ENCODE peak calls at places on chromosome 13, in six cellular contexts. One of them, this sample, is unnamed.

GRCh38 chr13:38415233-38415632 is 65.6 kb downstream of the UFM1 start:
- DNase-seq in BJ: no peak
- DNase-seq in fibroblast of pulmonary artery: no peak
- DNase-seq in PC-3: no peak
- DNase-seq in upper lobe of right lung: no peak
- DNase-seq in adrenal gland: no peak
- DNase-seq in this sample: no peak

GRCh38 chr13:113729329-113730019 is 29.6 kb upstream of the TMEM255B start:
- DNase-seq in BJ: no peak
- DNase-seq in upper lobe of right lung: peak; percentile 60
- DNase-seq in adrenal gland: peak; percentile 78
- DNase-seq in fibroblast of pulmonary artery: no peak
- DNase-seq in PC-3: no peak
- DNase-seq in this sample: no peak

GRCh38 chr13:99577934-99578917 is 77.0 kb downstream of the TM9SF2 start:
- DNase-seq in adrenal gland: peak; percentile 21
- DNase-seq in fibroblast of pulmonary artery: peak; percentile 26
- DNase-seq in PC-3: peak; percentile 20
- DNase-seq in BJ: no peak
- DNase-seq in upper lobe of right lung: no peak
- DNase-seq in this sample: peak; percentile 29

GRCh38 chr13:112450567-112451240 is 74.5 kb downstream of the SPACA7 start:
- DNase-seq in BJ: no peak
- DNase-seq in upper lobe of right lung: no peak
- DNase-seq in fibroblast of pulmonary artery: no peak
- DNase-seq in adrenal gland: no peak
- DNase-seq in PC-3: no peak
- DNase-seq in this sample: no peak

GRCh38 chr13:113393572-113394503 is 29.9 kb upstream of the GRTP1 start:
- DNase-seq in upper lobe of right lung: peak; percentile 92
- DNase-seq in fibroblast of pulmonary artery: peak; percentile 65
- DNase-seq in PC-3: peak; percentile 77
- DNase-seq in adrenal gland: peak; percentile 82
- DNase-seq in BJ: no peak
- DNase-seq in this sample: peak; percentile 29

GRCh38 chr13:66887088-66887487 is 343.0 kb downstream of the PCDH9 start:
- DNase-seq in BJ: peak; percentile 9
- DNase-seq in PC-3: no peak
- DNase-seq in adrenal gland: no peak
- DNase-seq in upper lobe of right lung: no peak
- DNase-seq in fibroblast of pulmonary artery: peak; percentile 48
- DNase-seq in this sample: no peak

GRCh38 chr13:99323488-99323887 is 16.3 kb upstream of the GPR183 start:
- DNase-seq in PC-3: peak; percentile 48
- DNase-seq in fibroblast of pulmonary artery: no peak
- DNase-seq in BJ: no peak
- DNase-seq in upper lobe of right lung: no peak
- DNase-seq in adrenal gland: no peak
- DNase-seq in this sample: peak; percentile 80

GRCh38 chr13:35763805-35764170 is 287.3 kb upstream of the MAB21L1 start:
- DNase-seq in BJ: no peak
- DNase-seq in PC-3: no peak
- DNase-seq in upper lobe of right lung: no peak
- DNase-seq in adrenal gland: no peak
- DNase-seq in fibroblast of pulmonary artery: no peak
- DNase-seq in this sample: no peak

GRCh38 chr13:21043898-21044297 is 17.5 kb downstream of the LATS2 start:
- DNase-seq in upper lobe of right lung: no peak
- DNase-seq in fibroblast of pulmonary artery: peak; percentile 93
- DNase-seq in PC-3: no peak
- DNase-seq in BJ: peak; percentile 36
- DNase-seq in adrenal gland: peak; percentile 13
- DNase-seq in this sample: no peak

GRCh38 chr13:77874406-77874805 is 44.2 kb downstream of the EDNRB start:
- DNase-seq in PC-3: peak; percentile 59
- DNase-seq in BJ: no peak
- DNase-seq in upper lobe of right lung: no peak
- DNase-seq in fibroblast of pulmonary artery: peak; percentile 65
- DNase-seq in adrenal gland: no peak
- DNase-seq in this sample: peak; percentile 33

GRCh38 chr13:110047511-110047910 is 259.4 kb downstream of the COL4A1 start:
- DNase-seq in fibroblast of pulmonary artery: peak; percentile 98
- DNase-seq in BJ: no peak
- DNase-seq in adrenal gland: peak; percentile 65
- DNase-seq in PC-3: peak; percentile 10
- DNase-seq in upper lobe of right lung: peak; percentile 85
- DNase-seq in this sample: peak; percentile 85

GRCh38 chr13:98664047-98664446 is 87.1 kb upstream of the STK24 start:
- DNase-seq in adrenal gland: no peak
- DNase-seq in fibroblast of pulmonary artery: peak; percentile 17
- DNase-seq in BJ: peak; percentile 31
- DNase-seq in PC-3: peak; percentile 77
- DNase-seq in upper lobe of right lung: no peak
- DNase-seq in this sample: peak; percentile 89

GRCh38 chr13:48192536-48192935 is 40.5 kb upstream of the ITM2B start:
- DNase-seq in fibroblast of pulmonary artery: no peak
- DNase-seq in adrenal gland: no peak
- DNase-seq in upper lobe of right lung: no peak
- DNase-seq in BJ: no peak
- DNase-seq in PC-3: no peak
- DNase-seq in this sample: no peak

GRCh38 chr13:38849316-38849715 is 141.3 kb downstream of the STOML3 start:
- DNase-seq in upper lobe of right lung: no peak
- DNase-seq in fibroblast of pulmonary artery: no peak
- DNase-seq in PC-3: peak; percentile 6
- DNase-seq in BJ: no peak
- DNase-seq in adrenal gland: no peak
- DNase-seq in this sample: peak; percentile 59

GRCh38 chr13:46176756-46177155 is 5.2 kb downstream of the LCP1 start:
- DNase-seq in PC-3: no peak
- DNase-seq in adrenal gland: no peak
- DNase-seq in fibroblast of pulmonary artery: no peak
- DNase-seq in BJ: no peak
- DNase-seq in upper lobe of right lung: no peak
- DNase-seq in this sample: no peak
- H3K4me3 ChIP-seq in PC-3: no peak overlapping the region
- H3K4me3 ChIP-seq in adrenal gland: no peak overlapping the region
- H3K4me3 ChIP-seq in fibroblast of pulmonary artery: no peak overlapping the region
- H3K4me3 ChIP-seq in BJ: no peak overlapping the region
- H3K4me3 ChIP-seq in upper lobe of right lung: peak overlapping the region; percentile 40
- H3K4me3 ChIP-seq in this sample: no peak overlapping the region

DNA sequence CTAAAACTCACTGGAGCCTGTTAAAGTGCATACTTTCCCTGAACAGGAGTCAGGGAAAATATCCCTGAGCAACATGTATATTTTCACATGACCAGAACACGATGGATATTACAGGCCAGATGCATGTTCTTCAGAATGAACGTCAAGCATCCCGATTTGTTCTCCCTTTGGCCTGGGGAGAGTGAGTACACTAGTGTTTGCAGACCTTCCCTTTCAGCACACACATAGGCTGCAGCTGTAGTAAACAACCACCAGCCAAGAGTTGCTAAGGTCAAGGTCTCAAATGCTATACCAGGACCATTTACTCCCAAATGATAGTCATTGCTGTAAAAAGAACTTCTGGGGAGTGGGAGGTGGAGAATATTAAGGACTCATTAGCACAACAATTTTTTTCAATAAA is 3.0 kb downstream of the KLF12 start:
- DNase-seq in adrenal gland: no peak
- DNase-seq in PC-3: no peak
- DNase-seq in upper lobe of right lung: no peak
- DNase-seq in BJ: no peak
- DNase-seq in fibroblast of pulmonary artery: no peak
- DNase-seq in this sample: no peak
- H3K4me3 ChIP-seq in adrenal gland: no peak overlapping the region
- H3K4me3 ChIP-seq in PC-3: peak overlapping the region; percentile 96
- H3K4me3 ChIP-seq in upper lobe of right lung: no peak overlapping the region
- H3K4me3 ChIP-seq in BJ: no peak overlapping the region
- H3K4me3 ChIP-seq in fibroblast of pulmonary artery: no peak overlapping the region
- H3K4me3 ChIP-seq in this sample: no peak overlapping the region

DNA sequence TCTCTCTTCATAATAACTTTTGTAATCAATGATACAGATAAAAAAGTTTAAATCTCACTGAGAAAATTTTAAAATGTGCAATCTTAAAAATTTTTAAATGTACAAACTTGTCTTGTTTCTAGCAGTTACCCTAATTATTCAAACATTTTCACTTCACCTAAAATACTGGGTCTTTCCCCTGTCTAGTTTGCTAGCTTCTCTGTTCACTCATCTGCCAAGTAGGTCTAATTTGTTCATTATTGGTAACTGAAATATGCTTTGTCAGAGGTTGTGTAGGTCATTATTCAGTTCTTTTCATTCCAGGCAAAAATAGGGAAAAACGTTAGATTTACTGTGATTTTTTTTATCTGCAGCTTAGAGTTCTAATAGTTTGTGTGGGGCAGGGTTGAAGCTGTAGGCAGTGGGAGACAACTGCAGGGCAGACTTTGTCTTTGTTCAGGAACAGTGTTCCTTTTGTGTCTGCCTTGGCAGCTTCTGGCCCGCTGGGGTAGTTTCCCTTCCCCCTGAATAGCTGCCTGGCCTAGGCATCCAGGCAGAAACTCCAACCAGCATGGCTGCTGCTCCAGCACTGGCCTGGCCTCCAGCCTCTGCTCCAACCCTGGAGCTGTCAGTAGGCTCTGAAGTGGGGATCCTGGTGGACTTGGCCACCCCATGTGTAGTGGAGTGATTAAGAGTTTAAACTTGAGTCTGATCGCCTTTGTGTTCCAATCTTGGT is 48.5 kb downstream of the WDFY2 start:
- DNase-seq in fibroblast of pulmonary artery: no peak
- DNase-seq in upper lobe of right lung: no peak
- DNase-seq in PC-3: no peak
- DNase-seq in adrenal gland: no peak
- DNase-seq in BJ: no peak
- DNase-seq in this sample: no peak
- H3K4me3 ChIP-seq in fibroblast of pulmonary artery: no peak overlapping the region
- H3K4me3 ChIP-seq in upper lobe of right lung: no peak overlapping the region
- H3K4me3 ChIP-seq in PC-3: no peak overlapping the region
- H3K4me3 ChIP-seq in adrenal gland: no peak overlapping the region
- H3K4me3 ChIP-seq in BJ: no peak overlapping the region
- H3K4me3 ChIP-seq in this sample: no peak overlapping the region

GRCh38 chr13:97301382-97302095 is 79.4 kb downstream of the MBNL2 start:
- DNase-seq in adrenal gland: no peak
- DNase-seq in PC-3: no peak
- DNase-seq in fibroblast of pulmonary artery: no peak
- DNase-seq in upper lobe of right lung: no peak
- DNase-seq in BJ: no peak
- DNase-seq in this sample: no peak
- H3K4me3 ChIP-seq in adrenal gland: no peak overlapping the region
- H3K4me3 ChIP-seq in PC-3: no peak overlapping the region
- H3K4me3 ChIP-seq in fibroblast of pulmonary artery: no peak overlapping the region
- H3K4me3 ChIP-seq in upper lobe of right lung: no peak overlapping the region
- H3K4me3 ChIP-seq in BJ: no peak overlapping the region
- H3K4me3 ChIP-seq in this sample: no peak overlapping the region

GRCh38 chr13:50078512-50079277 is 63.5 kb downstream of the KCNRG start:
- DNase-seq in adrenal gland: no peak
- DNase-seq in upper lobe of right lung: no peak
- DNase-seq in PC-3: no peak
- DNase-seq in BJ: no peak
- DNase-seq in fibroblast of pulmonary artery: no peak
- DNase-seq in this sample: no peak
- H3K4me3 ChIP-seq in adrenal gland: no peak overlapping the region
- H3K4me3 ChIP-seq in upper lobe of right lung: peak overlapping the region; percentile 72
- H3K4me3 ChIP-seq in PC-3: peak overlapping the region; percentile 95
- H3K4me3 ChIP-seq in BJ: no peak overlapping the region
- H3K4me3 ChIP-seq in fibroblast of pulmonary artery: peak overlapping the region; percentile 88
- H3K4me3 ChIP-seq in this sample: peak overlapping the region; percentile 92

GRCh38 chr13:30464496-30465351 is 1.0 kb downstream of the HMGB1 start:
- DNase-seq in BJ: no peak
- DNase-seq in adrenal gland: peak; percentile 69
- DNase-seq in PC-3: peak; percentile 47
- DNase-seq in upper lobe of right lung: peak; percentile 88
- DNase-seq in fibroblast of pulmonary artery: peak; percentile 84
- DNase-seq in this sample: peak; percentile 24
- H3K4me3 ChIP-seq in BJ: peak overlapping the region; percentile 60
- H3K4me3 ChIP-seq in adrenal gland: peak overlapping the region; percentile 53
- H3K4me3 ChIP-seq in PC-3: peak overlapping the region; percentile 86
- H3K4me3 ChIP-seq in upper lobe of right lung: peak overlapping the region; percentile 68
- H3K4me3 ChIP-seq in fibroblast of pulmonary artery: peak overlapping the region; percentile 74
- H3K4me3 ChIP-seq in this sample: peak overlapping the region; percentile 62

DNA sequence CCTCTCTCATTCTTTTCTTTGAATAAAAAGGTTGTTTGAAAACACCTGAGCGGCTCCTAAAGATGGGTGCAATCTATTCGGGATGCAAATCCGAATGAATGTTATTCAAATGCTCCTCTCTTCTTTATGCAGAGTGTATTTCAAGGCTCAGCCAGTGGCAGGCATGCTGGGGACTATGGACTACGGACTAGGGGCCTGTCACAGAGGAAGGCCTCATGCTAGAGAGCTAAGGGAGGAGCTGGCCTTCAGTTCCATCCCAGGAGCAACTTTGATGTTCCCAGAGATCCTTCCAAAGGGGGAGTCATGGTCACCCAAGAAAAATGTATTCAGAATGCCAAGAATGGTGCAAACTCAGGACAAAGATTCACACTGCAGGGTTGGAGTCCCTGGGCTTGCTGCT is 9.3 kb downstream of the ALOX5AP start:
- DNase-seq in upper lobe of right lung: no peak
- DNase-seq in PC-3: no peak
- DNase-seq in BJ: no peak
- DNase-seq in adrenal gland: no peak
- DNase-seq in fibroblast of pulmonary artery: no peak
- DNase-seq in this sample: no peak
- H3K4me3 ChIP-seq in upper lobe of right lung: no peak overlapping the region
- H3K4me3 ChIP-seq in PC-3: no peak overlapping the region
- H3K4me3 ChIP-seq in BJ: no peak overlapping the region
- H3K4me3 ChIP-seq in adrenal gland: no peak overlapping the region
- H3K4me3 ChIP-seq in fibroblast of pulmonary artery: no peak overlapping the region
- H3K4me3 ChIP-seq in this sample: no peak overlapping the region

GRCh38 chr13:40583738-40584137 is 82.7 kb downstream of the FOXO1 start:
- DNase-seq in upper lobe of right lung: no peak
- DNase-seq in adrenal gland: no peak
- DNase-seq in PC-3: no peak
- DNase-seq in fibroblast of pulmonary artery: no peak
- DNase-seq in BJ: no peak
- DNase-seq in this sample: no peak

GRCh38 chr13:40581277-40581579 is 85.2 kb downstream of the FOXO1 start:
- DNase-seq in adrenal gland: no peak
- DNase-seq in BJ: no peak
- DNase-seq in upper lobe of right lung: no peak
- DNase-seq in PC-3: no peak
- DNase-seq in fibroblast of pulmonary artery: no peak
- DNase-seq in this sample: no peak

GRCh38 chr13:40579535-40579934 is 86.9 kb downstream of the FOXO1 start:
- DNase-seq in fibroblast of pulmonary artery: no peak
- DNase-seq in BJ: no peak
- DNase-seq in PC-3: no peak
- DNase-seq in adrenal gland: no peak
- DNase-seq in upper lobe of right lung: no peak
- DNase-seq in this sample: no peak

GRCh38 chr13:40580566-40581276 is 85.7 kb downstream of the FOXO1 start:
- DNase-seq in upper lobe of right lung: no peak
- DNase-seq in BJ: no peak
- DNase-seq in PC-3: no peak
- DNase-seq in fibroblast of pulmonary artery: no peak
- DNase-seq in adrenal gland: peak; percentile 28
- DNase-seq in this sample: no peak

DNA sequence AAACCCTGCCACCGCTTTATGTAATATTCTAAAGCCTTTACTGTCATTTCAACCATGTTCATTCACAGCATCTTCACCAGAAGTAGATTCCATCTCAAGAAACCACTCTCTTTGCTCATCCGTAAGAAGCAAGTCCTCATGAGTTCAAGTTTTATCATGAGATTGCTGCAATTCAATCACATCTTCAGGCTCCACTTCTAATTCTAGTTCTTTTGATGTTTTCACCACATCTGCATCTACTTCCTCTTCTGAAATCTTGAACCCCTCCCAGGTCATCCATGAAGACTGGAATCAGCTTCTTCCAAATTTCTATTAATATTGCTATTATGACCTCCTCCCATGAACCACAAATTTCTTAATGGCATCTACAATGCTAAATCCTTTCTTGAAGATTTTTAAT is 83.9 kb downstream of the FOXO1 start:
- DNase-seq in BJ: no peak
- DNase-seq in PC-3: no peak
- DNase-seq in upper lobe of right lung: no peak
- DNase-seq in adrenal gland: no peak
- DNase-seq in fibroblast of pulmonary artery: no peak
- DNase-seq in this sample: no peak
- H3K4me3 ChIP-seq in BJ: no peak overlapping the region
- H3K4me3 ChIP-seq in PC-3: no peak overlapping the region
- H3K4me3 ChIP-seq in upper lobe of right lung: no peak overlapping the region
- H3K4me3 ChIP-seq in adrenal gland: no peak overlapping the region
- H3K4me3 ChIP-seq in fibroblast of pulmonary artery: no peak overlapping the region
- H3K4me3 ChIP-seq in this sample: no peak overlapping the region

This sample was measured in bronchial epithelial cell.